ENCODE peak calls at places on chromosome 10, in four cellular contexts. F, H, V and L are unnamed samples.

GRCh38 chr10:10826125-10826524 is 191.5 kb upstream of the CELF2 start:
- DNase-seq in F (no peak), H (no peak), V (no peak), L (no peak)

GRCh38 chr10:95755511-95756004 is 405 bp upstream of the ENTPD1 start:
- DNase-seq in F (peak), H (no peak), V (peak), L (peak)

GRCh38 chr10:89666138-89666537 is 21.1 kb upstream of the PANK1 start:
- DNase-seq in F (no peak), H (no peak), V (no peak), L (no peak)

GRCh38 chr10:127207081-127207480 is 10.7 kb upstream of the INSYN2A start:
- DNase-seq in F (no peak), H (no peak), V (no peak), L (no peak)

GRCh38 chr10:128026620-128027281 is 99.5 kb downstream of the MKI67 start:
- DNase-seq in F (peak), H (no peak), V (no peak), L (no peak)

GRCh38 chr10:30028006-30028441 is 31.4 kb downstream of the JCAD start:
- DNase-seq in F (peak), H (no peak), V (peak), L (no peak)

GRCh38 chr10:90983940-90984549 is 63.2 kb upstream of the ANKRD1 start:
- DNase-seq in F (no peak), H (no peak), V (no peak), L (no peak)

GRCh38 chr10:6056411-6057135 is 5.6 kb downstream of the IL2RA start:
- DNase-seq in F (peak), H (peak), V (no peak), L (no peak)

GRCh38 chr10:72685264-72685921 is 6.5 kb upstream of the MCU start:
- DNase-seq in F (no peak), H (no peak), V (no peak), L (no peak)